ENCODE peak calls at places on chromosomes 2 and 18, in four cellular contexts. J, P, A and I are unnamed samples.

GRCh38 chr2:12826781-12827180 is 110.0 kb downstream of the TRIB2 start:
- DNase-seq in J (no peak), P (no peak), A (no peak), I (no peak)

GRCh38 chr2:184767059-184767458 is 168.7 kb downstream of the ZNF804A start:
- DNase-seq in J (no peak), P (no peak), A (no peak), I (no peak)

GRCh38 chr18:52569492-52569891 is 229.5 kb downstream of the DCC start:
- DNase-seq in J (no peak), P (no peak), A (no peak), I (peak; percentile 70)

GRCh38 chr18:9506046-9506792 is 30.9 kb downstream of the RALBP1 start:
- DNase-seq in J (no peak), P (peak; percentile 21), A (peak; percentile 2), I (peak; percentile 79)

GRCh38 chr18:70848329-70848728 is 559.5 kb downstream of the SOCS6 start:
- DNase-seq in J (no peak), P (no peak), A (no peak), I (no peak)

GRCh38 chr2:235659767-235660322 is 166.0 kb downstream of the AGAP1 start:
- DNase-seq in J (no peak), P (peak; percentile 95), A (no peak), I (peak; percentile 42)

GRCh38 chr18:25310045-25310444 is 41.9 kb downstream of the ZNF521 start:
- DNase-seq in J (peak; percentile 7), P (peak; percentile 69), A (peak; percentile 24), I (peak; percentile 55)

GRCh38 chr2:60551241-60552095 is 2.0 kb downstream of the BCL11A start:
- DNase-seq in J (no peak), P (peak; percentile 79), A (peak; percentile 57), I (peak; percentile 67)

GRCh38 chr2:213150315-213150951 is 979 bp downstream of the IKZF2 start:
- DNase-seq in J (no peak), P (peak; percentile 53), A (peak; percentile 63), I (peak; percentile 81)

GRCh38 chr2:159185401-159186130 is 100.9 kb downstream of the WDSUB1 start:
- DNase-seq in J (peak; percentile 19), P (peak; percentile 66), A (peak; percentile 24), I (peak; percentile 31)

GRCh38 chr2:241952816-241953215 is 83.3 kb downstream of the RTP5 start:
- DNase-seq in J (no peak), P (no peak), A (no peak), I (no peak)

GRCh38 chr2:224101820-224102630 is 62.9 kb upstream of the SERPINE2 start:
- DNase-seq in J (no peak), P (peak; percentile 99), A (no peak), I (peak; percentile 56)

GRCh38 chr2:176814740-176815367 is 397.7 kb upstream of the HNRNPA3 start:
- DNase-seq in J (peak; percentile 12), P (peak; percentile 65), A (peak; percentile 38), I (peak; percentile 60)

GRCh38 chr18:36411745-36412168 is 114.2 kb downstream of the FHOD3 start:
- DNase-seq in J (peak; percentile 50), P (peak; percentile 53), A (peak; percentile 66), I (peak; percentile 44)

GRCh38 chr2:179460530-179460929 is 195.9 kb upstream of the SESTD1 start:
- DNase-seq in J (peak; percentile 83), P (peak; percentile 95), A (no peak), I (peak; percentile 91)

GRCh38 chr2:204024503-204024902 is 87.9 kb downstream of the ICOS start:
- DNase-seq in J (peak; percentile 19), P (peak; percentile 59), A (peak; percentile 50), I (peak; percentile 68)

GRCh38 chr18:74290831-74291770 is 662 bp downstream of the CYB5A start:
- DNase-seq in J (peak; percentile 39), P (no peak), A (peak; percentile 71), I (peak; percentile 70)

GRCh38 chr18:36592282-36592681 is 236.5 kb downstream of the TPGS2 start:
- DNase-seq in J (no peak), P (peak; percentile 48), A (no peak), I (no peak)

GRCh38 chr2:88760819-88761598 is 69.5 kb downstream of the RPIA start:
- DNase-seq in J (no peak), P (no peak), A (no peak), I (no peak)

GRCh38 chr2:20035961-20036666 is 15.3 kb downstream of the LAPTM4A start:
- DNase-seq in J (no peak), P (no peak), A (no peak), I (no peak)

GRCh38 chr18:58800582-58800981 is 64.1 kb upstream of the ZNF532 start:
- DNase-seq in J (no peak), P (no peak), A (no peak), I (no peak)

GRCh38 chr2:160207804-160208661 is 8.0 kb upstream of the ITGB6 start:
- DNase-seq in J (peak; percentile 86), P (peak; percentile 98), A (peak; percentile 21), I (peak; percentile 98)

GRCh38 chr2:171348056-171348455 is 85.7 kb downstream of the METTL8 start:
- DNase-seq in J (no peak), P (no peak), A (no peak), I (peak; percentile 11)

GRCh38 chr2:74221091-74221490 is 22.7 kb downstream of the MTHFD2 start:
- DNase-seq in J (no peak), P (no peak), A (no peak), I (no peak)

GRCh38 chr2:98561902-98562695 is 46.2 kb downstream of the COA5 start:
- DNase-seq in J (no peak), P (no peak), A (no peak), I (no peak)

GRCh38 chr2:45692566-45692965 is 41.1 kb downstream of the PRKCE start:
- DNase-seq in J (no peak), P (no peak), A (no peak), I (no peak)

GRCh38 chr18:74331404-74331803 is 15.8 kb downstream of the C18orf63 start:
- DNase-seq in J (peak; percentile 18), P (peak; percentile 71), A (peak; percentile 20), I (peak; percentile 76)

GRCh38 chr2:42186378-42186777 is 17.2 kb downstream of the EML4 start:
- DNase-seq in J (no peak), P (no peak), A (no peak), I (no peak)
- H3K4me2 ChIP-seq in J (no peak overlapping the region), P (peak overlapping the region; percentile 25), A (no peak overlapping the region), I (no peak overlapping the region)

GRCh38 chr2:18299423-18300212 is 260.8 kb downstream of the RDH14 start:
- DNase-seq in J (no peak), P (peak; percentile 69), A (no peak), I (peak; percentile 78)
- TF ChIP-seq EZH2phosphoT487 in J (no peak), P (no peak), A (no peak), I (no peak)

DNA sequence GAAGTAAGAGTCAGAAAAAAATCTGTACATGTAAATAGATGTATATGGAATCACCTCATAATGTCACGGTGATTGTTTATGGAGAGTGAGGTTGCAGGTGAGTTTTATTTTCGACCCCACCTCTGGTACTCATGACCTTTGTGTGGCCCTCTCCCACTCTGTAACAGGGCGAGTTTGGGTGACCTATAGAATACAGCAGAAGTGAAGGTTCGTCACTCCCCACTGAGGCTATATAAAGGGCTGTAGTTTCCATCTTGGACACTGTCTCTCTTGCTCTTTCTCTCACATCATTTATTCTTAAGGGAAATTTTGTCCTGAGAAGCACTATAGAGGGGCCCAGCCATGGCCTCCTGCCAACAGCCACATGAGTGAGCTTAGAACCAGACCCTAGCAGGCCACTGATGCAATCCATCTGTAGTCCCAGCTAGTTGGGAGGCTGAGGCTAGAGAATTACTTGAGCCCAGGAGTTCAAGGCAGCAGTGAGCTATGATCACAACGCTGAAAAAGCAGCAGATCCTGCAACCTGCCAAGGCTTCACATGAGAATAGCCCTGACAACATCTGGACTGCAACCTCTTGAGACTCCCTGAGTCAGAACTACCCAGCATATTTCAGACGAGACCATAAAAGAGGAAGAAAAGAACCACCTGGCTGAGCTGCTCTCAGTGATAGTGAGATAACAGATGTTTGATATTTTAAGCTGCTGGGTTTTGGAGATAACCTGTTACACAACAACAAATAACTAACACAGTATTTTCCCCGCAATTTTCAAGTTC is 74.3 kb upstream of the SLC1A4 start:
- DNase-seq in J (no peak), P (peak; percentile 35), A (no peak), I (no peak)
- H3K4me2 ChIP-seq in J (no peak overlapping the region), P (no peak overlapping the region), A (no peak overlapping the region), I (no peak overlapping the region)

DNA sequence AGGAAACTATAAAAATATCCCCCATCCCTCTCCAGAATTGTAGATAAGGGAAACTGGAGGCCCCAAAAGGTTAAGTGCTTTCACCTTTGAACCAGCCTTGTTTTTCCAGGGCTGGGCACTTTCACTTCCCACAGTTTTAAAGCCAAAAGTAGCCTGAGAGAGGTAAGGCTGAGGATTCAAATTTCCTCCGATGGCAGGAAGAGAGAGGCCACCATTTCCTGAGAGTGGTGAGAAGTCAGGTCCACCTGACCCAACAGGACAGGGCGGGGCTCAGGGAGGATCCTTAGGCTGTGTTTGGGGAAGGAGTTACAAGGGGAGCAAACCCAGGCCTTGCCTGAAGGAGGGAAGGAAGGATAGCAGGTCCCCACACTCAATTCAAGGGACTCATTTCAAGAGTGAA is 4.7 kb upstream of the TEX261 start:
- DNase-seq in J (no peak), P (no peak), A (no peak), I (no peak)
- TF ChIP-seq EZH2phosphoT487 in J (no peak), P (no peak), A (no peak), I (no peak)

DNA sequence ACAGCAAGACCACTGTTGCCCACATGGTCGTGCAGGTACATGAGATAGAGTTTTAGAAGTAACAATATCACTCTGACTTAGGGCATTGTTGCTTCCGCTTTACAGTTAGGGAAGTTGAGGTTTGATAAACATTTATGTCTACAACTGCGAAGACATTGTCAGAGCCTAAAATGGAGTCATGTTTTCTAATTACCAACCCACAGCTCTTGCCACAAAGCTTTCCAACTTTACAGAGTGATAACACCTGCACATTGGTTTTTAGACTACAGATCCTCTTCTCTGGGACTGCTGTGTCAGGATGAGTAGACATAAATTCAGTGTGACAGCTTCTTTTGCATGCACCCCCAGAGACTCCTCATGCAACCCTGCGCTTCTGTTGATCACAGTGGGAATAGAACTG is 119.0 kb downstream of the FEZ2 start:
- DNase-seq in J (no peak), P (no peak), A (no peak), I (no peak)
- H3K4me2 ChIP-seq in J (no peak overlapping the region), P (peak overlapping the region; percentile 37), A (no peak overlapping the region), I (peak overlapping the region; percentile 43)

DNA sequence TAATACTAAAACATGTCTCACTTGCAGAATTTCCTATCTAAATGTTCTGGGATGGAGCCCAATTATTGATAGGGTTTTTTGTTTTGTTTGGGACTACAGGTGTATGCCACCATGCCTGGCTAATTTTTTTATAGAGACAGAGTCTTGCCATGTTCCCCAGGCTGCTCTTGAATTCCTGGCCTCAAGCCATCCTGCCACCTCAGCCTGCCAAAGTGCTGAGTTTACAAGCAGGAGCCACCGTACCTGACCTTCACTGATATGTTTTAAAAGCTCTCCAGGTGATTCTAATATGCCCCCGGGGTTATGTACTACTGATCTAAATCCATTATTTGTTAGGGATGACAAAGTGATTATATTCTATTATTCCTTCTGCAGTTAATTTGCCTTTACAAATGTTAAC is 2.2 kb downstream of the ELAC1 start:
- DNase-seq in J (no peak), P (no peak), A (no peak), I (peak; percentile 37)
- TF ChIP-seq EZH2phosphoT487 in J (no peak), P (no peak), A (no peak), I (no peak)

GRCh38 chr2:16687949-16688348 is 22.3 kb upstream of the CYRIA start:
- DNase-seq in J (no peak), P (no peak), A (no peak), I (no peak)
- H3K4me2 ChIP-seq in J (no peak overlapping the region), P (no peak overlapping the region), A (no peak overlapping the region), I (no peak overlapping the region)